ENCODE peak calls at places on chromosomes 16 and 17, in nine cellular contexts. One of them, this sample, is unnamed.

GRCh38 chr16:74756203-74756602 is 18.4 kb downstream of the FA2H start:
- DNase-seq in cardiac muscle cell: peak
- DNase-seq in AG10803: no peak
- DNase-seq in GM12865: no peak
- DNase-seq in foreskin fibroblast: no peak
- DNase-seq in neural progenitor cell: no peak
- DNase-seq in CD8-positive, alpha-beta T cell: no peak
- DNase-seq in heart right ventricle: no peak
- DNase-seq in OCI-LY7: no peak
- DNase-seq in this sample: no peak

GRCh38 chr17:67615736-67616135 is 102.0 kb upstream of the NOL11 start:
- DNase-seq in cardiac muscle cell: no peak
- DNase-seq in CD8-positive, alpha-beta T cell: no peak
- DNase-seq in GM12865: no peak
- DNase-seq in foreskin fibroblast: no peak
- DNase-seq in OCI-LY7: no peak
- DNase-seq in heart right ventricle: no peak
- DNase-seq in neural progenitor cell: no peak
- DNase-seq in AG10803: no peak
- DNase-seq in this sample: no peak

GRCh38 chr16:72947379-72948237 is 100.3 kb downstream of the ZFHX3 start:
- DNase-seq in neural progenitor cell: peak
- DNase-seq in AG10803: no peak
- DNase-seq in GM12865: no peak
- DNase-seq in foreskin fibroblast: peak
- DNase-seq in CD8-positive, alpha-beta T cell: no peak
- DNase-seq in cardiac muscle cell: no peak
- DNase-seq in heart right ventricle: no peak
- DNase-seq in OCI-LY7: no peak
- DNase-seq in this sample: no peak

GRCh38 chr16:88375236-88376052 is 7.3 kb upstream of the ZNF469 start:
- DNase-seq in neural progenitor cell: no peak
- DNase-seq in foreskin fibroblast: no peak
- DNase-seq in heart right ventricle: no peak
- DNase-seq in CD8-positive, alpha-beta T cell: no peak
- DNase-seq in AG10803: no peak
- DNase-seq in GM12865: no peak
- DNase-seq in OCI-LY7: no peak
- DNase-seq in cardiac muscle cell: no peak
- DNase-seq in this sample: no peak

GRCh38 chr17:27660436-27660835 is 29.4 kb downstream of the LGALS9 start:
- DNase-seq in CD8-positive, alpha-beta T cell: no peak
- DNase-seq in cardiac muscle cell: no peak
- DNase-seq in AG10803: no peak
- DNase-seq in GM12865: no peak
- DNase-seq in neural progenitor cell: no peak
- DNase-seq in heart right ventricle: no peak
- DNase-seq in OCI-LY7: no peak
- DNase-seq in foreskin fibroblast: no peak
- DNase-seq in this sample: no peak

GRCh38 chr17:31548709-31549108 is 157.2 kb downstream of the RAB11FIP4 start:
- DNase-seq in GM12865: no peak
- DNase-seq in AG10803: no peak
- DNase-seq in neural progenitor cell: no peak
- DNase-seq in CD8-positive, alpha-beta T cell: no peak
- DNase-seq in foreskin fibroblast: no peak
- DNase-seq in heart right ventricle: no peak
- DNase-seq in cardiac muscle cell: no peak
- DNase-seq in OCI-LY7: no peak
- DNase-seq in this sample: no peak

GRCh38 chr16:88556294-88556988 is 13.8 kb upstream of the ZC3H18 start:
- DNase-seq in CD8-positive, alpha-beta T cell: no peak
- DNase-seq in heart right ventricle: no peak
- DNase-seq in neural progenitor cell: no peak
- DNase-seq in foreskin fibroblast: no peak
- DNase-seq in AG10803: no peak
- DNase-seq in GM12865: no peak
- DNase-seq in OCI-LY7: peak
- DNase-seq in cardiac muscle cell: no peak
- DNase-seq in this sample: no peak

GRCh38 chr17:57135748-57136342 is 50.8 kb downstream of the AKAP1 start:
- DNase-seq in cardiac muscle cell: no peak
- DNase-seq in foreskin fibroblast: no peak
- DNase-seq in GM12865: no peak
- DNase-seq in neural progenitor cell: no peak
- DNase-seq in OCI-LY7: no peak
- DNase-seq in AG10803: no peak
- DNase-seq in CD8-positive, alpha-beta T cell: no peak
- DNase-seq in heart right ventricle: no peak
- DNase-seq in this sample: no peak

GRCh38 chr17:38508570-38508950 is 80.3 kb downstream of the ARHGAP23 start:
- DNase-seq in CD8-positive, alpha-beta T cell: no peak
- DNase-seq in heart right ventricle: no peak
- DNase-seq in OCI-LY7: no peak
- DNase-seq in neural progenitor cell: no peak
- DNase-seq in GM12865: no peak
- DNase-seq in AG10803: no peak
- DNase-seq in foreskin fibroblast: peak
- DNase-seq in cardiac muscle cell: no peak
- DNase-seq in this sample: no peak

GRCh38 chr17:200604-200985 is 19.1 kb upstream of the DOC2B start:
- DNase-seq in cardiac muscle cell: no peak
- DNase-seq in CD8-positive, alpha-beta T cell: no peak
- DNase-seq in heart right ventricle: no peak
- DNase-seq in AG10803: no peak
- DNase-seq in foreskin fibroblast: no peak
- DNase-seq in OCI-LY7: no peak
- DNase-seq in GM12865: no peak
- DNase-seq in neural progenitor cell: no peak
- DNase-seq in this sample: no peak

GRCh38 chr16:50448981-50449380 is 80.2 kb upstream of the BRD7 start:
- DNase-seq in foreskin fibroblast: no peak
- DNase-seq in neural progenitor cell: no peak
- DNase-seq in CD8-positive, alpha-beta T cell: no peak
- DNase-seq in GM12865: no peak
- DNase-seq in heart right ventricle: no peak
- DNase-seq in AG10803: no peak
- DNase-seq in cardiac muscle cell: no peak
- DNase-seq in OCI-LY7: no peak
- DNase-seq in this sample: no peak

GRCh38 chr16:84806256-84806889 is 13.4 kb upstream of the CRISPLD2 start:
- DNase-seq in AG10803: peak
- DNase-seq in cardiac muscle cell: no peak
- DNase-seq in neural progenitor cell: no peak
- DNase-seq in foreskin fibroblast: peak
- DNase-seq in heart right ventricle: peak
- DNase-seq in GM12865: peak
- DNase-seq in CD8-positive, alpha-beta T cell: no peak
- DNase-seq in OCI-LY7: no peak
- DNase-seq in this sample: peak

GRCh38 chr17:58210922-58211321 is 8.1 kb downstream of the MKS1 start:
- DNase-seq in GM12865: no peak
- DNase-seq in OCI-LY7: no peak
- DNase-seq in cardiac muscle cell: no peak
- DNase-seq in AG10803: no peak
- DNase-seq in neural progenitor cell: no peak
- DNase-seq in heart right ventricle: no peak
- DNase-seq in CD8-positive, alpha-beta T cell: no peak
- DNase-seq in foreskin fibroblast: no peak
- DNase-seq in this sample: no peak
- TF ChIP-seq CTCF in GM12865: peak
- TF ChIP-seq CTCF in OCI-LY7: peak
- TF ChIP-seq CTCF in cardiac muscle cell: no peak
- TF ChIP-seq CTCF in AG10803: no peak
- TF ChIP-seq CTCF in neural progenitor cell: peak
- TF ChIP-seq CTCF in heart right ventricle: no peak
- TF ChIP-seq CTCF in CD8-positive, alpha-beta T cell: no peak
- TF ChIP-seq CTCF in foreskin fibroblast: no peak
- TF ChIP-seq CTCF in this sample: no peak

DNA sequence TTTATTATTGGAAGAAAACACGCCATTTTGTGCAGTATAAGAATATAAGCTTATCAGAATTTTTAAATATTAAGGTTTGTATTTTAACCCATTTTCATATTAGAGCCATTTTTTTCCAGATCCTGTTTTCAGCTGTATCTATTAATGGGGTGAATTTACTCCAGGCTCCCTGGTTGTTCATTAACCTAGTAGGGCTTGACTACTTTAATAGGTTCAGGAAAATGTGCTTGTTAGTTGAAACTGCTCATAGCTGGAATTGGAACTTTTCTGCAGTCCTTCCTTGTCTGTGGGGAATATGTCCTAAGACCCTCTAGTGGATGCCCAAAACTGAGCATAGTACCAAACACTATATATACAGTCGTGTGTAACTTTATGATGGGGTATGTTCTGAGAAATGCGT is 28.0 kb downstream of the NFAT5 start:
- DNase-seq in foreskin fibroblast: no peak
- DNase-seq in cardiac muscle cell: no peak
- DNase-seq in neural progenitor cell: no peak
- DNase-seq in AG10803: no peak
- DNase-seq in GM12865: no peak
- DNase-seq in heart right ventricle: no peak
- DNase-seq in CD8-positive, alpha-beta T cell: no peak
- DNase-seq in OCI-LY7: no peak
- DNase-seq in this sample: no peak
- H3K4me3 ChIP-seq in foreskin fibroblast: no peak
- H3K4me3 ChIP-seq in cardiac muscle cell: no peak
- H3K4me3 ChIP-seq in neural progenitor cell: no peak
- H3K4me3 ChIP-seq in AG10803: no peak
- H3K4me3 ChIP-seq in GM12865: no peak
- H3K4me3 ChIP-seq in heart right ventricle: no peak
- H3K4me3 ChIP-seq in CD8-positive, alpha-beta T cell: no peak
- H3K4me3 ChIP-seq in OCI-LY7: no peak
- H3K4me3 ChIP-seq in this sample: no peak

GRCh38 chr17:70621593-70621992 is 452.3 kb downstream of the KCNJ2 start:
- DNase-seq in heart right ventricle: no peak
- DNase-seq in GM12865: no peak
- DNase-seq in foreskin fibroblast: peak
- DNase-seq in neural progenitor cell: peak
- DNase-seq in cardiac muscle cell: no peak
- DNase-seq in OCI-LY7: no peak
- DNase-seq in CD8-positive, alpha-beta T cell: no peak
- DNase-seq in AG10803: peak
- DNase-seq in this sample: no peak

GRCh38 chr17:70624208-70624607 is 454.9 kb downstream of the KCNJ2 start:
- DNase-seq in AG10803: no peak
- DNase-seq in OCI-LY7: no peak
- DNase-seq in GM12865: no peak
- DNase-seq in CD8-positive, alpha-beta T cell: no peak
- DNase-seq in foreskin fibroblast: no peak
- DNase-seq in cardiac muscle cell: no peak
- DNase-seq in neural progenitor cell: no peak
- DNase-seq in heart right ventricle: no peak
- DNase-seq in this sample: no peak

DNA sequence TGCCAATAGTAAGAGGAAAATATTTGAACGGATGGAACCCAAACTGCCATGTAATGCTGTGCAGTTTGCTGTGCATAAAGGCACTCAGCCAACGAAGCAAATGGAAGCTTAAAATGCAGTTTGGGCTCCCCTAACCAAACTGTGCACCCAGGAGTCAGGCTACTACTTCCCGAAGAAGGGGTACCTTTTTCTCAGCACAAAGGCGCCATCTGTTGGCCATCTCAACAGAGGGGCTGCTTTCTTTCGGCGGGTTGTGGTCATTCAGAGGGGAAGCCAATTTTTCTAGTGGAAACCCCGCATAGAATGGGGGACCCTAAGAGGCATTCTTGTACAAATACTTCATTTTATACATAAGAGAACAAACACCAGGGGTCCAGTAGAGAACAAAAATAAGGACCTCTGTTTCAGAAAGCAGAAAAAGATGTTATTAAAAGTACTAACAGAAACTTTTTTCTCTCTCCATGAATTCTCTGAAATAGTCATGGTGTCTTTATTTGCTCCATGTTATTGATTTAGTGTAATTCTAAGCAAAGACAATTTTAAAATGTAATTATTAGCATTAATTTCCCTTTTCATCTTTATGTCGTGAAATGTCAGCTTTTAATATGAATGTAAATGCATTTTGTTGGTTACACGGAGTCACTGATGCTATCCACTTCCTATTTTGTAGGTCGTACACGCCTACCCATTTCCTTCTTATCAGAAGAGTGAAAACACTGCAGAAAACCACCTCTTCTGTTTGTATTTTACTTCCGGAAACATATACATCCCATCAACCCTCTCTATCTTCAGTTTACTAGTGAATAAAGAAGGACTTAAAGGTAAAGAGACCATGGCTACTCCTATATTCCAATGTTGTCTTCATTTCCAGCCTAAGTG is 453.3 kb downstream of the KCNJ2 start:
- DNase-seq in OCI-LY7: peak
- DNase-seq in cardiac muscle cell: peak
- DNase-seq in foreskin fibroblast: peak
- DNase-seq in GM12865: peak
- DNase-seq in AG10803: peak
- DNase-seq in CD8-positive, alpha-beta T cell: no peak
- DNase-seq in heart right ventricle: peak
- DNase-seq in neural progenitor cell: peak
- DNase-seq in this sample: no peak
- TF ChIP-seq CTCF in OCI-LY7: peak
- TF ChIP-seq CTCF in cardiac muscle cell: peak
- TF ChIP-seq CTCF in foreskin fibroblast: peak
- TF ChIP-seq CTCF in GM12865: peak
- TF ChIP-seq CTCF in AG10803: peak
- TF ChIP-seq CTCF in CD8-positive, alpha-beta T cell: no peak
- TF ChIP-seq CTCF in heart right ventricle: peak
- TF ChIP-seq CTCF in neural progenitor cell: peak
- TF ChIP-seq CTCF in this sample: no peak

GRCh38 chr16:25013751-25014499 is 1.2 kb downstream of the ARHGAP17 start:
- DNase-seq in GM12865: peak
- DNase-seq in foreskin fibroblast: no peak
- DNase-seq in OCI-LY7: peak
- DNase-seq in cardiac muscle cell: no peak
- DNase-seq in heart right ventricle: no peak
- DNase-seq in neural progenitor cell: no peak
- DNase-seq in AG10803: no peak
- DNase-seq in CD8-positive, alpha-beta T cell: no peak
- DNase-seq in this sample: no peak

GRCh38 chr16:25011891-25012499 is 3.2 kb downstream of the ARHGAP17 start:
- DNase-seq in OCI-LY7: no peak
- DNase-seq in AG10803: no peak
- DNase-seq in CD8-positive, alpha-beta T cell: no peak
- DNase-seq in heart right ventricle: no peak
- DNase-seq in cardiac muscle cell: no peak
- DNase-seq in neural progenitor cell: no peak
- DNase-seq in GM12865: no peak
- DNase-seq in foreskin fibroblast: peak
- DNase-seq in this sample: no peak

GRCh38 chr16:25014500-25015147 is 545 bp downstream of the ARHGAP17 start:
- DNase-seq in heart right ventricle: peak
- DNase-seq in AG10803: peak
- DNase-seq in OCI-LY7: peak
- DNase-seq in GM12865: peak
- DNase-seq in CD8-positive, alpha-beta T cell: peak
- DNase-seq in neural progenitor cell: peak
- DNase-seq in foreskin fibroblast: peak
- DNase-seq in cardiac muscle cell: peak
- DNase-seq in this sample: peak

GRCh38 chr16:25012525-25012991 is 2.6 kb downstream of the ARHGAP17 start:
- DNase-seq in cardiac muscle cell: no peak
- DNase-seq in AG10803: peak
- DNase-seq in heart right ventricle: no peak
- DNase-seq in neural progenitor cell: no peak
- DNase-seq in foreskin fibroblast: peak
- DNase-seq in GM12865: no peak
- DNase-seq in CD8-positive, alpha-beta T cell: no peak
- DNase-seq in OCI-LY7: no peak
- DNase-seq in this sample: no peak

GRCh38 chr16:25013049-25013448 is 2.1 kb downstream of the ARHGAP17 start:
- DNase-seq in CD8-positive, alpha-beta T cell: no peak
- DNase-seq in GM12865: no peak
- DNase-seq in foreskin fibroblast: no peak
- DNase-seq in heart right ventricle: no peak
- DNase-seq in cardiac muscle cell: no peak
- DNase-seq in OCI-LY7: no peak
- DNase-seq in neural progenitor cell: no peak
- DNase-seq in AG10803: no peak
- DNase-seq in this sample: no peak
- H3K4me3 ChIP-seq in CD8-positive, alpha-beta T cell: no peak
- H3K4me3 ChIP-seq in GM12865: peak
- H3K4me3 ChIP-seq in foreskin fibroblast: peak
- H3K4me3 ChIP-seq in heart right ventricle: peak
- H3K4me3 ChIP-seq in cardiac muscle cell: no peak
- H3K4me3 ChIP-seq in OCI-LY7: peak
- H3K4me3 ChIP-seq in neural progenitor cell: no peak
- H3K4me3 ChIP-seq in AG10803: peak
- H3K4me3 ChIP-seq in this sample: no peak

This sample was measured in mucosa of descending colon.